ENCODE peak calls at places on chromosomes 16 and 17, in six cellular contexts. One of them, this sample, is unnamed.

GRCh38 chr16:11705311-11705710 is 37.1 kb downstream of the SNN start:
- DNase-seq in lower lobe of right lung: no peak
- DNase-seq in heart left ventricle: no peak
- DNase-seq in brain microvascular endothelial cell: no peak
- DNase-seq in CD8-positive, alpha-beta T cell: no peak
- DNase-seq in lung: no peak
- DNase-seq in this sample: no peak

GRCh38 chr17:44844390-44844830 is 3.3 kb upstream of the HIGD1B start:
- DNase-seq in lower lobe of right lung: no peak
- DNase-seq in heart left ventricle: peak
- DNase-seq in brain microvascular endothelial cell: no peak
- DNase-seq in CD8-positive, alpha-beta T cell: no peak
- DNase-seq in lung: no peak
- DNase-seq in this sample: no peak

GRCh38 chr17:44345497-44346026 is 460 bp downstream of the GRN start:
- DNase-seq in lower lobe of right lung: no peak
- DNase-seq in heart left ventricle: no peak
- DNase-seq in brain microvascular endothelial cell: peak
- DNase-seq in CD8-positive, alpha-beta T cell: peak
- DNase-seq in lung: peak
- DNase-seq in this sample: peak

GRCh38 chr16:4613636-4614570 is 785 bp downstream of the UBALD1 start:
- DNase-seq in lower lobe of right lung: peak
- DNase-seq in heart left ventricle: no peak
- DNase-seq in brain microvascular endothelial cell: peak
- DNase-seq in CD8-positive, alpha-beta T cell: peak
- DNase-seq in lung: no peak
- DNase-seq in this sample: peak

GRCh38 chr17:17989081-17989480 is 16.4 kb downstream of the DRC3 start:
- DNase-seq in lower lobe of right lung: no peak
- DNase-seq in heart left ventricle: no peak
- DNase-seq in brain microvascular endothelial cell: no peak
- DNase-seq in CD8-positive, alpha-beta T cell: no peak
- DNase-seq in lung: no peak
- DNase-seq in this sample: no peak

GRCh38 chr16:48172682-48173081 is 16.9 kb upstream of the ABCC12 start:
- DNase-seq in lower lobe of right lung: no peak
- DNase-seq in heart left ventricle: no peak
- DNase-seq in brain microvascular endothelial cell: no peak
- DNase-seq in CD8-positive, alpha-beta T cell: no peak
- DNase-seq in lung: no peak
- DNase-seq in this sample: no peak

GRCh38 chr17:31533546-31534155 is 142.2 kb downstream of the RAB11FIP4 start:
- DNase-seq in lower lobe of right lung: no peak
- DNase-seq in heart left ventricle: no peak
- DNase-seq in brain microvascular endothelial cell: peak
- DNase-seq in CD8-positive, alpha-beta T cell: no peak
- DNase-seq in lung: no peak
- DNase-seq in this sample: peak

GRCh38 chr16:29198231-29198630 is 208.3 kb downstream of the NPIPB11 start:
- DNase-seq in lower lobe of right lung: no peak
- DNase-seq in heart left ventricle: no peak
- DNase-seq in brain microvascular endothelial cell: no peak
- DNase-seq in CD8-positive, alpha-beta T cell: no peak
- DNase-seq in lung: no peak
- DNase-seq in this sample: no peak

GRCh38 chr16:71254832-71255560 is 24.5 kb upstream of the HYDIN start:
- DNase-seq in lower lobe of right lung: no peak
- DNase-seq in heart left ventricle: no peak
- DNase-seq in brain microvascular endothelial cell: no peak
- DNase-seq in CD8-positive, alpha-beta T cell: no peak
- DNase-seq in lung: no peak
- DNase-seq in this sample: no peak

GRCh38 chr16:69812213-69813014 is 50.3 kb downstream of the WWP2 start:
- DNase-seq in lower lobe of right lung: no peak
- DNase-seq in heart left ventricle: no peak
- DNase-seq in brain microvascular endothelial cell: no peak
- DNase-seq in CD8-positive, alpha-beta T cell: no peak
- DNase-seq in lung: no peak
- DNase-seq in this sample: no peak

GRCh38 chr17:73343739-73344454 is 32.1 kb upstream of the CDC42EP4 start:
- DNase-seq in lower lobe of right lung: no peak
- DNase-seq in heart left ventricle: no peak
- DNase-seq in brain microvascular endothelial cell: no peak
- DNase-seq in CD8-positive, alpha-beta T cell: no peak
- DNase-seq in lung: no peak
- DNase-seq in this sample: no peak

GRCh38 chr17:46127524-46127923 is 65.7 kb downstream of the KANSL1 start:
- DNase-seq in lower lobe of right lung: no peak
- DNase-seq in heart left ventricle: no peak
- DNase-seq in brain microvascular endothelial cell: no peak
- DNase-seq in CD8-positive, alpha-beta T cell: no peak
- DNase-seq in lung: no peak
- DNase-seq in this sample: no peak

GRCh38 chr16:22030087-22030812 is 22.3 kb downstream of the MOSMO start:
- DNase-seq in lower lobe of right lung: no peak
- DNase-seq in heart left ventricle: no peak
- DNase-seq in brain microvascular endothelial cell: no peak
- DNase-seq in CD8-positive, alpha-beta T cell: no peak
- DNase-seq in lung: no peak
- DNase-seq in this sample: no peak

GRCh38 chr16:30867747-30868146 is 26.1 kb downstream of the BCL7C start:
- DNase-seq in lower lobe of right lung: no peak
- DNase-seq in heart left ventricle: no peak
- DNase-seq in brain microvascular endothelial cell: no peak
- DNase-seq in CD8-positive, alpha-beta T cell: no peak
- DNase-seq in lung: no peak
- DNase-seq in this sample: no peak

GRCh38 chr17:1252203-1252608 is 18.0 kb upstream of the BHLHA9 start:
- DNase-seq in lower lobe of right lung: no peak
- DNase-seq in heart left ventricle: peak
- DNase-seq in brain microvascular endothelial cell: no peak
- DNase-seq in CD8-positive, alpha-beta T cell: no peak
- DNase-seq in lung: no peak
- DNase-seq in this sample: no peak

GRCh38 chr17:4881761-4882555 is 17.4 kb upstream of the C17orf107 start:
- DNase-seq in lower lobe of right lung: peak
- DNase-seq in heart left ventricle: peak
- DNase-seq in brain microvascular endothelial cell: peak
- DNase-seq in CD8-positive, alpha-beta T cell: peak
- DNase-seq in lung: peak
- DNase-seq in this sample: peak

GRCh38 chr16:53098526-53099317 is 43.9 kb downstream of the CHD9 start:
- DNase-seq in lower lobe of right lung: peak
- DNase-seq in heart left ventricle: peak
- DNase-seq in brain microvascular endothelial cell: peak
- DNase-seq in CD8-positive, alpha-beta T cell: peak
- DNase-seq in lung: peak
- DNase-seq in this sample: peak

GRCh38 chr16:3248596-3248995 is 7.8 kb downstream of the MEFV start:
- DNase-seq in lower lobe of right lung: no peak
- DNase-seq in heart left ventricle: no peak
- DNase-seq in brain microvascular endothelial cell: no peak
- DNase-seq in CD8-positive, alpha-beta T cell: no peak
- DNase-seq in lung: no peak
- DNase-seq in this sample: no peak
- H3K27ac ChIP-seq in lower lobe of right lung: no peak
- H3K27ac ChIP-seq in heart left ventricle: no peak
- H3K27ac ChIP-seq in brain microvascular endothelial cell: no peak
- H3K27ac ChIP-seq in CD8-positive, alpha-beta T cell: no peak
- H3K27ac ChIP-seq in lung: no peak
- H3K27ac ChIP-seq in this sample: no peak

GRCh38 chr17:53006006-53006405 is 816.7 kb upstream of the KIF2B start:
- DNase-seq in lower lobe of right lung: no peak
- DNase-seq in heart left ventricle: no peak
- DNase-seq in brain microvascular endothelial cell: no peak
- DNase-seq in CD8-positive, alpha-beta T cell: no peak
- DNase-seq in lung: no peak
- DNase-seq in this sample: no peak
- H3K27ac ChIP-seq in lower lobe of right lung: no peak
- H3K27ac ChIP-seq in heart left ventricle: no peak
- H3K27ac ChIP-seq in brain microvascular endothelial cell: no peak
- H3K27ac ChIP-seq in CD8-positive, alpha-beta T cell: no peak
- H3K27ac ChIP-seq in lung: no peak
- H3K27ac ChIP-seq in this sample: no peak

GRCh38 chr17:80891096-80892018 is 100.3 kb upstream of the CHMP6 start:
- DNase-seq in lower lobe of right lung: peak
- DNase-seq in heart left ventricle: peak
- DNase-seq in brain microvascular endothelial cell: peak
- DNase-seq in CD8-positive, alpha-beta T cell: peak
- DNase-seq in lung: no peak
- DNase-seq in this sample: no peak

GRCh38 chr17:80890551-80890930 is 101.1 kb upstream of the CHMP6 start:
- DNase-seq in lower lobe of right lung: peak
- DNase-seq in heart left ventricle: peak
- DNase-seq in brain microvascular endothelial cell: no peak
- DNase-seq in CD8-positive, alpha-beta T cell: no peak
- DNase-seq in lung: no peak
- DNase-seq in this sample: no peak

GRCh38 chr17:80893604-80894438 is 97.8 kb upstream of the CHMP6 start:
- DNase-seq in lower lobe of right lung: no peak
- DNase-seq in heart left ventricle: peak
- DNase-seq in brain microvascular endothelial cell: no peak
- DNase-seq in CD8-positive, alpha-beta T cell: no peak
- DNase-seq in lung: no peak
- DNase-seq in this sample: no peak

GRCh38 chr17:80892900-80893603 is 98.6 kb upstream of the CHMP6 start:
- DNase-seq in lower lobe of right lung: no peak
- DNase-seq in heart left ventricle: peak
- DNase-seq in brain microvascular endothelial cell: peak
- DNase-seq in CD8-positive, alpha-beta T cell: peak
- DNase-seq in lung: no peak
- DNase-seq in this sample: no peak

DNA sequence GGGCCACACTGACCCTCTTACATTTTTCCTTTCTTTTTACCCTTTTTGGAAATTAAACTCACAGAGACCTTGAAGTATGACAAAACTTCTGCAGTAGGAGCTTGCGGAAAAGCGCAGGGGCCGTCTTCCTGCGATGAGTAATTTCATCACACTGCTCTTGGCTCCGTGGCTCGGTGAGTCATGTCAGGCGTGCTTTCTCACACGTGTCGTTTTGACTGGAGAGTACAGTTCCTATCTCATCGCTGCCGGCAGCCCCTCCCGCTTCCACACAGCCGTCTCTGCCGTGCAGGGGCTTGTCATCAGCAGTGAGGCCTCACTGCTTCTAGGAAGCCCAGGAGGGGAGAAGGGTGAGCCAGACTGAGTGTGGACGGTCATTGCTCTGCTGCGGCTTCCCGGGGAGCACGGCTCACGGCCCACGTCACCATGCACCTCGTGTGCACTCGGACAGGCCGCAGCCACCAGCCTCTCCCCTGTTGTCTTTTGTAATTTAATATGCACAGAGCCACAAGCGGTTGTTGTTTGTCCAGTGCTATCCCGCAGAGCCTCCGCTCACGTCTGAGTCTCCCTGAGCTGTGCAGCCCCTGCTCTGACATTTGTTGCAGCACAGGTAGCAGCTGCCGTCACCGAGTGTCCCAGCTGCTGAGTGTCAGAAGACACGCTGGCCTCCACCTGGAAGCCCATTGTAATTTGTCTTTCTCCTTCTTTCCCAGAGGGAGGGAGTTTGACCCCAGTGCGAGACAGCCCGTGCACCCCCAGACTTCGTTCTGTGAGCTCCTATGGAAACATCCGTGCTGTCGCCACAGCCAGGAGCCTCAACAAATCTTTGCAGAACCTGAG is 99.4 kb upstream of the CHMP6 start:
- DNase-seq in lower lobe of right lung: peak
- DNase-seq in heart left ventricle: peak
- DNase-seq in brain microvascular endothelial cell: peak
- DNase-seq in CD8-positive, alpha-beta T cell: peak
- DNase-seq in lung: peak
- DNase-seq in this sample: no peak
- H3K27ac ChIP-seq in lower lobe of right lung: peak
- H3K27ac ChIP-seq in heart left ventricle: peak
- H3K27ac ChIP-seq in brain microvascular endothelial cell: peak
- H3K27ac ChIP-seq in CD8-positive, alpha-beta T cell: peak
- H3K27ac ChIP-seq in lung: peak
- H3K27ac ChIP-seq in this sample: no peak

DNA sequence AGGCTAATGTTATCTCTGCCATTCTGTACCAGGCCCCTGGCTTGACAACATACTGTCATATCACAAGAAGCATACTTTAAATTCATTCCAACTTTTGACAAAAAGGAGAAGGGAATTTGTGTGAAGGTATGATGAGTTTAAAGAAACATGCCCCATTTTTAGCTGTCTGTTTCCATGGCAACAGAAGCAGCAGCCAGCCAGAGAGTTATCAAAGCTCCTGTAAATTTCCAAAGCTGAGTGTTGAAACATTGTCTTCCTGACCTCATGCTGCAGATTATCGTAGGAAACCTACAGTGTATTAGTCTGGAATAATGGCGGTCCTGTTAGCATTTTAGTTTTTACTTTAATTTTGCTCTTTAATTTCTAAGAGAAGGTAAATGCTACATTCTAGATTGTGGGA is 124.9 kb downstream of the MRTFB start:
- DNase-seq in lower lobe of right lung: no peak
- DNase-seq in heart left ventricle: no peak
- DNase-seq in brain microvascular endothelial cell: peak
- DNase-seq in CD8-positive, alpha-beta T cell: no peak
- DNase-seq in lung: no peak
- DNase-seq in this sample: peak
- H3K27ac ChIP-seq in lower lobe of right lung: peak
- H3K27ac ChIP-seq in heart left ventricle: no peak
- H3K27ac ChIP-seq in brain microvascular endothelial cell: peak
- H3K27ac ChIP-seq in CD8-positive, alpha-beta T cell: no peak
- H3K27ac ChIP-seq in lung: no peak
- H3K27ac ChIP-seq in this sample: peak

GRCh38 chr16:88770459-88771293 is 14.3 kb downstream of the PIEZO1 start:
- DNase-seq in lower lobe of right lung: peak
- DNase-seq in heart left ventricle: peak
- DNase-seq in brain microvascular endothelial cell: peak
- DNase-seq in CD8-positive, alpha-beta T cell: peak
- DNase-seq in lung: peak
- DNase-seq in this sample: no peak
- H3K27ac ChIP-seq in lower lobe of right lung: peak
- H3K27ac ChIP-seq in heart left ventricle: peak
- H3K27ac ChIP-seq in brain microvascular endothelial cell: peak
- H3K27ac ChIP-seq in CD8-positive, alpha-beta T cell: no peak
- H3K27ac ChIP-seq in lung: peak
- H3K27ac ChIP-seq in this sample: no peak

DNA sequence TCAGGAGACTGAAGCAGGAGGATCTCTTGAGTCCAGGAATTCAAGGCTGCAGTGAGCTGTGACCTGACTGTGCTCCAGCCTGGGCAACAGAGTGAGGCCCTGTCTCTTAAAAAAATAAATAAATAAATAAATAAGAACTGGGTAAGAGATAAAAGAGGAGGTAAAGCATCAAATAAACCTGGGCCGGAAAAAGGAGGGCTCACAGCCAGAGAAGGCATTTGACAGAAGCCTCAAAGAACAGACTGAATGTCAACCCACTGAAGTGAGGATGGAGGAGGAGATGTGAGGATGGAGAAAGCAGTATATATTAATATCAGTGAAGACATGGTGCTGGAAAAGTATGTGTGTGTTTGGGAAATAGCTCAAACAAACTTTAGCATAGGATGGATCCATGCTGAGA is 6.1 kb downstream of the NOG start:
- DNase-seq in lower lobe of right lung: no peak
- DNase-seq in heart left ventricle: no peak
- DNase-seq in brain microvascular endothelial cell: no peak
- DNase-seq in CD8-positive, alpha-beta T cell: peak
- DNase-seq in lung: no peak
- DNase-seq in this sample: no peak
- H3K27ac ChIP-seq in lower lobe of right lung: no peak
- H3K27ac ChIP-seq in heart left ventricle: no peak
- H3K27ac ChIP-seq in brain microvascular endothelial cell: no peak
- H3K27ac ChIP-seq in CD8-positive, alpha-beta T cell: peak
- H3K27ac ChIP-seq in lung: no peak
- H3K27ac ChIP-seq in this sample: no peak